ENCODE peak calls at places on chromosomes 2 and 18, in nine cellular contexts. F is lower lobe of right lung, R is endodermal cell, U is HCT116, K is colonic mucosa, L is right lobe of liver, T is heart left ventricle, Y is PC-9, W is A673. N is an unnamed sample. For H3K4me1, the result is how much of the 10 kb centered on the place peaks cover.

GRCh38 chr18:26865557-26865956 is at the start of gene AQP4:
- DNase-seq in L (no peak), K (no peak), R (peak), F (peak), U (no peak), Y (no peak), W (no peak), T (peak), N (peak)

GRCh38 chr2:119367472-119368099 is 809 bp downstream of the DBI start:
- DNase-seq in F (peak), W (no peak), K (peak), R (peak), T (peak), Y (no peak), U (no peak), L (peak), N (peak)

GRCh38 chr2:97834610-97835009 is 121.2 kb downstream of the ZAP70 start:
- DNase-seq in T (no peak), Y (no peak), F (no peak), U (no peak), R (no peak), W (no peak), L (no peak), K (no peak), N (no peak)

GRCh38 chr18:22547807-22548561 is 130.3 kb upstream of the CTAGE1 start:
- DNase-seq in R (no peak), W (no peak), T (no peak), K (no peak), L (no peak), U (no peak), F (no peak), Y (no peak), N (no peak)

GRCh38 chr2:238974510-238975166 is 126.8 kb downstream of the TWIST2 start:
- DNase-seq in T (no peak), K (peak), W (no peak), R (peak), Y (no peak), U (peak), L (no peak), F (no peak), N (no peak)

GRCh38 chr2:151991010-151991409 is 107.8 kb downstream of the CACNB4 start:
- DNase-seq in T (no peak), L (no peak), F (no peak), K (no peak), R (no peak), U (no peak), W (no peak), Y (no peak), N (no peak)

GRCh38 chr18:2642771-2643170 is 12.8 kb upstream of the SMCHD1 start:
- DNase-seq in L (no peak), F (no peak), T (no peak), U (no peak), R (no peak), K (no peak), Y (no peak), W (no peak), N (no peak)

GRCh38 chr2:162257416-162257815 is 14.2 kb upstream of the FAP start:
- DNase-seq in K (no peak), F (no peak), R (no peak), U (no peak), Y (no peak), T (no peak), L (no peak), W (no peak), N (no peak)

GRCh38 chr2:132701810-132702209 is 31.8 kb upstream of the LYPD1 start:
- DNase-seq in F (no peak), W (no peak), T (no peak), Y (no peak), U (no peak), R (no peak), L (no peak), K (no peak), N (no peak)

GRCh38 chr2:234446404-234447076 is 50.3 kb downstream of the ARL4C start:
- DNase-seq in T (peak), Y (peak), U (no peak), L (peak), F (peak), R (no peak), W (no peak), K (peak), N (peak)

GRCh38 chr2:179825494-179825893 is 35.9 kb downstream of the ZNF385B start:
- DNase-seq in R (no peak), T (no peak), U (no peak), W (no peak), K (no peak), L (no peak), Y (no peak), F (no peak), N (no peak)

GRCh38 chr2:179824961-179825360 is 36.5 kb downstream of the ZNF385B start:
- DNase-seq in U (no peak), T (no peak), W (no peak), K (no peak), Y (no peak), F (no peak), R (no peak), L (no peak), N (no peak)

GRCh38 chr2:179818546-179818945 is 42.9 kb downstream of the ZNF385B start:
- DNase-seq in W (no peak), L (no peak), R (no peak), K (no peak), U (no peak), F (no peak), T (no peak), Y (no peak), N (no peak)

GRCh38 chr2:179826297-179826696 is 35.1 kb downstream of the ZNF385B start:
- DNase-seq in U (no peak), T (no peak), W (no peak), R (no peak), K (no peak), L (no peak), Y (no peak), F (no peak), N (no peak)

GRCh38 chr2:179822540-179822939 is 38.9 kb downstream of the ZNF385B start:
- DNase-seq in U (no peak), T (no peak), Y (no peak), L (no peak), W (no peak), R (no peak), K (no peak), F (no peak), N (no peak)
- H3K27ac ChIP-seq in U (no peak), T (no peak), Y (no peak), L (no peak), W (no peak), R (no peak), K (no peak), F (no peak), N (no peak)

GRCh38 chr2:215633360-215633759 is 197.5 kb upstream of the FN1 start:
- DNase-seq in K (no peak), Y (no peak), W (no peak), R (no peak), L (no peak), T (no peak), F (no peak), U (no peak), N (no peak)

GRCh38 chr2:215638687-215639086 is 202.8 kb upstream of the FN1 start:
- DNase-seq in T (no peak), F (no peak), W (no peak), K (no peak), L (no peak), Y (no peak), U (no peak), R (no peak), N (no peak)

GRCh38 chr2:215637658-215638057 is 201.8 kb upstream of the FN1 start:
- DNase-seq in Y (no peak), U (no peak), T (no peak), F (no peak), W (no peak), L (no peak), R (no peak), K (no peak), N (no peak)

GRCh38 chr2:215635071-215635787 is 199.4 kb upstream of the FN1 start:
- DNase-seq in T (no peak), W (no peak), Y (no peak), K (no peak), R (no peak), F (no peak), L (no peak), U (no peak), N (no peak)

GRCh38 chr2:215635788-215636139 is 199.9 kb upstream of the FN1 start:
- DNase-seq in T (no peak), L (no peak), F (no peak), U (no peak), R (no peak), K (no peak), W (peak), Y (peak), N (no peak)
- TF ChIP-seq CTCF in T (no peak), L (no peak), F (no peak), U (peak), R (peak), K (no peak), W (peak), Y (no peak), N (no peak)

GRCh38 chr2:218292700-218293014 is 354 bp upstream of the TMBIM1 start:
- DNase-seq in F (no peak), Y (no peak), W (no peak), R (no peak), T (no peak), U (no peak), L (no peak), K (no peak), N (no peak)
- H3K4me1 ChIP-seq in F (half or more), Y (half or more), W (under half), R (under half), T (under half), U (under half), L (half or more), K (under half), N (half or more)

GRCh38 chr2:176642074-176642473 is 372.8 kb downstream of the MTX2 start:
- DNase-seq in L (no peak), U (no peak), F (no peak), T (no peak), W (no peak), Y (no peak), K (no peak), R (no peak), N (no peak)
- H3K27ac ChIP-seq in L (no peak), U (no peak), F (no peak), T (no peak), W (no peak), Y (no peak), K (no peak), R (no peak), N (no peak)

GRCh38 chr2:43219383-43220228 is 6.8 kb downstream of the ZFP36L2 start:
- DNase-seq in Y (peak), T (peak), K (peak), L (peak), F (peak), U (peak), W (peak), R (peak), N (peak)
- TF ChIP-seq CTCF in Y (no peak), T (no peak), K (no peak), L (no peak), F (peak), U (no peak), W (no peak), R (no peak), N (no peak)